ENCODE peak calls at places on chromosomes 7 and 10, in six cellular contexts. F is cardiac muscle cell; J is CD4-positive, alpha-beta memory T cell; K is MM.1S; O is mucosa of gallbladder; L is activated T-cell treated with anti-CD3 and anti-CD28 coated beads, Interleukin-2, amount 50 U/mL, for 72 hours. V is an unnamed sample.

GRCh38 chr7:26642416-26642815 is 222.0 kb downstream of the SKAP2 start:
- DNase-seq in O (no peak), F (no peak), L (no peak), K (no peak), J (no peak), V (no peak)

GRCh38 chr7:148434887-148435286 is 155.7 kb upstream of the C7orf33 start:
- DNase-seq in K (no peak), L (no peak), O (no peak), J (no peak), F (no peak), V (no peak)

GRCh38 chr10:51832652-51833383 is 133.4 kb upstream of the CSTF2T start:
- DNase-seq in K (no peak), L (peak; percentile 37), F (no peak), O (no peak), J (no peak), V (no peak)

GRCh38 chr7:129452589-129453231 is 18.5 kb downstream of the STRIP2 start:
- DNase-seq in L (no peak), K (no peak), J (no peak), F (no peak), O (no peak), V (no peak)

GRCh38 chr10:123470570-123470969 is 195.6 kb upstream of the GPR26 start:
- DNase-seq in K (no peak), J (no peak), L (no peak), O (no peak), F (no peak), V (no peak)

GRCh38 chr10:95818663-95819062 is 62.7 kb downstream of the ENTPD1 start:
- DNase-seq in L (no peak), O (no peak), F (no peak), K (no peak), J (no peak), V (no peak)

GRCh38 chr10:88820990-88821389 is 18.5 kb downstream of the LIPM start:
- DNase-seq in O (no peak), F (no peak), K (no peak), L (no peak), J (no peak), V (no peak)

GRCh38 chr10:126216221-126216701 is 172.0 kb downstream of the ADAM12 start:
- DNase-seq in L (no peak), K (no peak), F (no peak), O (no peak), J (no peak), V (no peak)

GRCh38 chr7:50757703-50758390 is 24.8 kb downstream of the GRB10 start:
- DNase-seq in L (no peak), O (no peak), J (no peak), K (no peak), F (no peak), V (no peak)

GRCh38 chr7:70512719-70513118 is 619.2 kb upstream of the GALNT17 start:
- DNase-seq in O (no peak), F (peak; percentile 43), L (no peak), J (no peak), K (no peak), V (no peak)

GRCh38 chr10:121597504-121598241 is 571 bp downstream of the FGFR2 start:
- DNase-seq in O (no peak), K (no peak), F (peak; percentile 44), L (no peak), J (no peak), V (peak; percentile 54)

GRCh38 chr7:3974329-3974728 is 673.3 kb downstream of the SDK1 start:
- DNase-seq in L (no peak), F (no peak), K (peak; percentile 11), O (no peak), J (no peak), V (no peak)

V was measured in ureter.